ENCODE peak calls at places on chromosomes 12 and 14, in seven cellular contexts. H is left ventricle myocardium superior; A is mesothelial cell of epicardium; I is GM20000; M is ureter; C is activated naive CD8-positive, alpha-beta T cell treated with anti-CD3 and anti-CD28 coated beads, Interleukin-2, amount 50 U/mL, for 16 hours; V is NCI-H2029. X is an unnamed sample.

GRCh38 chr12:31261744-31262143 is 64.2 kb downstream of the SINHCAF start:
- DNase-seq in H (no peak), M (no peak), C (no peak), A (no peak), I (no peak), V (no peak), X (no peak)

GRCh38 chr12:32353540-32353939 is 45.8 kb upstream of the FGD4 start:
- DNase-seq in M (no peak), H (no peak), C (no peak), V (no peak), I (no peak), A (no peak), X (no peak)

GRCh38 chr12:6116481-6117021 is 7.9 kb downstream of the VWF start:
- DNase-seq in C (no peak), A (no peak), I (no peak), V (no peak), M (no peak), H (peak), X (no peak)

GRCh38 chr14:28875937-28876910 is 109.6 kb downstream of the FOXG1 start:
- DNase-seq in H (no peak), V (peak), A (no peak), C (no peak), I (no peak), M (no peak), X (no peak)

GRCh38 chr14:69151458-69152180 is 1.3 kb downstream of the DCAF5 start:
- DNase-seq in C (peak), V (peak), M (peak), H (peak), I (peak), A (peak), X (peak)

GRCh38 chr12:49541911-49542505 is 3.2 kb downstream of the KCNH3 start:
- DNase-seq in M (no peak), H (peak), I (no peak), V (no peak), C (no peak), A (no peak), X (no peak)

GRCh38 chr14:103607822-103608221 is 21.2 kb upstream of the KLC1 start:
- DNase-seq in A (no peak), I (no peak), H (no peak), C (no peak), V (no peak), M (no peak), X (no peak)

GRCh38 chr12:105083551-105084105 is 630 bp downstream of the ALDH1L2 start:
- DNase-seq in A (no peak), I (no peak), C (no peak), H (peak), V (no peak), M (peak), X (peak)

GRCh38 chr12:14723763-14724162 is 27.4 kb upstream of the GUCY2C start:
- DNase-seq in V (peak), C (peak), H (peak), I (peak), A (no peak), M (peak), X (no peak)

GRCh38 chr14:102097441-102098135 is 10.7 kb upstream of the HSP90AA1 start:
- DNase-seq in I (no peak), H (no peak), M (peak), A (no peak), V (no peak), C (no peak), X (peak)

GRCh38 chr12:75443709-75444108 is 36.8 kb upstream of the GLIPR1 start:
- DNase-seq in V (no peak), A (no peak), H (no peak), M (no peak), I (no peak), C (no peak), X (no peak)

GRCh38 chr12:39077226-39077625 is 171.8 kb upstream of the CPNE8 start:
- DNase-seq in C (no peak), H (no peak), M (no peak), V (no peak), I (no peak), A (no peak), X (no peak)

GRCh38 chr12:74780458-74781241 is 243.0 kb downstream of the ATXN7L3B start:
- DNase-seq in V (no peak), H (no peak), I (no peak), M (no peak), C (no peak), A (no peak), X (no peak)

GRCh38 chr12:126243814-126244213 is 1178.6 kb downstream of the AACS start:
- DNase-seq in C (no peak), A (no peak), V (no peak), I (no peak), M (no peak), H (no peak), X (no peak)

GRCh38 chr12:116298578-116298977 is 21.1 kb upstream of the MED13L start:
- DNase-seq in V (no peak), A (no peak), C (no peak), M (no peak), I (no peak), H (no peak), X (no peak)

GRCh38 chr12:53613821-53614220 is 12.4 kb downstream of the ATF7 start:
- DNase-seq in I (no peak), V (no peak), A (no peak), H (no peak), C (no peak), M (no peak), X (no peak)

GRCh38 chr12:29970501-29970900 is 186.8 kb upstream of the TMTC1 start:
- DNase-seq in V (no peak), H (no peak), A (no peak), I (no peak), C (no peak), M (no peak), X (no peak)

GRCh38 chr14:84750763-84751554 is 779.0 kb upstream of the FLRT2 start:
- DNase-seq in A (no peak), M (no peak), C (no peak), H (no peak), I (no peak), V (no peak), X (no peak)

GRCh38 chr12:13179159-13180074 is 17.1 kb upstream of the EMP1 start:
- DNase-seq in C (peak), V (no peak), A (no peak), I (no peak), M (peak), H (peak), X (no peak)

GRCh38 chr12:65535951-65536350 is 257.5 kb downstream of the MSRB3 start:
- DNase-seq in H (no peak), M (no peak), A (no peak), C (no peak), I (no peak), V (no peak), X (no peak)

GRCh38 chr14:77198576-77198975 is 17.0 kb downstream of the TMEM63C start:
- DNase-seq in M (no peak), C (no peak), V (no peak), I (no peak), A (no peak), H (no peak), X (no peak)

GRCh38 chr14:79971330-79971729 is 240.0 kb downstream of the DIO2 start:
- DNase-seq in A (no peak), M (no peak), I (no peak), V (no peak), H (no peak), C (no peak), X (no peak)

GRCh38 chr14:29236848-29237247 is 470.3 kb downstream of the FOXG1 start:
- DNase-seq in H (no peak), I (no peak), C (no peak), A (no peak), M (no peak), V (no peak), X (no peak)

X was measured in DMS79.